ENCODE peak calls at places on chromosomes 11 and 22, in nine cellular contexts. I is stimulated activated CD4-positive, alpha-beta T cell treated with anti-CD3 and anti-CD28 coated beads, Interleukin-15, amount 100 ng/mL, for 1 hour; A is NCI-H1417 treated with DMSO at 0.1 percent for 48 hours; Q is effector memory CD8-positive, alpha-beta T cell; Y is D721Med; P is C1 segment of cervical spinal cord; V is progenitor cell of endocrine pancreas; L is tibial nerve; E is EH. R is an unnamed sample.

GRCh38 chr22:39818050-39818449 is 75.5 kb downstream of the ENTHD1 start:
- DNase-seq in V (no peak), Q (no peak), L (no peak), Y (no peak), A (no peak), P (no peak), E (peak), I (no peak), R (no peak)

GRCh38 chr22:35191412-35191811 is 65.9 kb upstream of the HMGXB4 start:
- DNase-seq in L (no peak), Q (no peak), Y (no peak), E (peak), P (no peak), A (no peak), V (no peak), I (no peak), R (peak)

GRCh38 chr11:47269829-47270305 is at the start of gene MADD:
- DNase-seq in Y (peak), A (no peak), Q (peak), P (peak), E (peak), L (peak), I (peak), V (peak), R (peak)

GRCh38 chr11:67053896-67054850 is 2.5 kb upstream of the RHOD start:
- DNase-seq in P (no peak), V (peak), A (no peak), Y (peak), L (peak), E (peak), Q (no peak), I (no peak), R (peak)

GRCh38 chr22:27348634-27349033 is 452.9 kb downstream of the MN1 start:
- DNase-seq in V (no peak), A (no peak), Q (no peak), P (no peak), I (no peak), E (peak), L (no peak), Y (no peak), R (no peak)

GRCh38 chr11:79167510-79168188 is 273.2 kb downstream of the TENM4 start:
- DNase-seq in Y (no peak), L (no peak), I (no peak), E (no peak), V (no peak), P (no peak), A (no peak), Q (no peak), R (no peak)

GRCh38 chr11:73582636-73583035 is 15.3 kb downstream of the FAM168A start:
- DNase-seq in P (no peak), A (no peak), V (no peak), L (no peak), E (no peak), Y (no peak), I (no peak), Q (no peak), R (no peak)

GRCh38 chr11:29448246-29448877 is 568.5 kb downstream of the KCNA4 start:
- DNase-seq in P (no peak), V (no peak), A (peak), Q (no peak), I (no peak), L (no peak), E (peak), Y (no peak), R (no peak)

GRCh38 chr11:32426819-32427615 is 8.3 kb downstream of the WT1 start:
- DNase-seq in E (no peak), I (no peak), P (no peak), V (peak), Q (no peak), L (no peak), Y (no peak), A (no peak), R (peak)

GRCh38 chr11:1659478-1659877 is 29.9 kb downstream of the KRTAP5-5 start:
- DNase-seq in I (no peak), V (no peak), E (no peak), A (no peak), L (no peak), P (no peak), Y (no peak), Q (no peak), R (no peak)

R was measured in ecto neural progenitor cell.